ENCODE peak calls at places on chromosome 15, in five cellular contexts. F is B cell, B is suprapubic skin, N is Calu3, W is H1. R is an unnamed sample.

GRCh38 chr15:70493376-70493775 is 270.0 kb downstream of the UACA start:
- DNase-seq in F (no peak), B (no peak), N (no peak), W (no peak), R (no peak)

GRCh38 chr15:63349156-63349555 is 32.5 kb downstream of the CA12 start:
- DNase-seq in F (no peak), B (no peak), N (no peak), W (no peak), R (no peak)

GRCh38 chr15:92928351-92928750 is 28.2 kb downstream of the CHD2 start:
- DNase-seq in F (no peak), B (no peak), N (no peak), W (no peak), R (no peak)

GRCh38 chr15:47885921-47886320 is 168.6 kb downstream of the SEMA6D start:
- DNase-seq in F (no peak), B (no peak), N (no peak), W (no peak), R (no peak)

GRCh38 chr15:59696332-59696731 is 7.2 kb upstream of the BNIP2 start:
- DNase-seq in F (no peak), B (no peak), N (peak), W (no peak), R (no peak)

GRCh38 chr15:71115567-71116351 is 488 bp downstream of the THSD4 start:
- DNase-seq in F (no peak), B (no peak), N (peak), W (no peak), R (peak)

GRCh38 chr15:90067181-90067952 is 34.9 kb downstream of the IDH2 start:
- DNase-seq in F (no peak), B (no peak), N (no peak), W (no peak), R (no peak)

GRCh38 chr15:93179704-93180103 is 90.7 kb upstream of the RGMA start:
- DNase-seq in F (no peak), B (no peak), N (peak), W (no peak), R (no peak)

GRCh38 chr15:95018888-95019545 is 787.7 kb downstream of the MCTP2 start:
- DNase-seq in F (no peak), B (no peak), N (peak), W (no peak), R (no peak)

GRCh38 chr15:62672268-62672667 is 370.3 kb upstream of the TPM1 start:
- DNase-seq in F (no peak), B (no peak), N (no peak), W (no peak), R (no peak)

GRCh38 chr15:43299411-43299810 is 31.0 kb downstream of the LCMT2 start:
- DNase-seq in F (no peak), B (no peak), N (no peak), W (no peak), R (no peak)

GRCh38 chr15:39511000-39511914 is 69.6 kb upstream of the THBS1 start:
- DNase-seq in F (no peak), B (no peak), N (no peak), W (no peak), R (no peak)

GRCh38 chr15:77144492-77145070 is 73.7 kb upstream of the TSPAN3 start:
- DNase-seq in F (no peak), B (no peak), N (peak), W (no peak), R (no peak)

GRCh38 chr15:36005542-36005941 is 459.6 kb upstream of the DPH6 start:
- DNase-seq in F (no peak), B (no peak), N (no peak), W (no peak), R (no peak)

GRCh38 chr15:88348579-88349255 is 92.2 kb upstream of the NTRK3 start:
- DNase-seq in F (no peak), B (no peak), N (no peak), W (no peak), R (no peak)

GRCh38 chr15:43463542-43463941 is 29.4 kb downstream of the TP53BP1 start:
- DNase-seq in F (no peak), B (no peak), N (no peak), W (no peak), R (no peak)

GRCh38 chr15:29880886-29881285 is 58.6 kb upstream of the TJP1 start:
- DNase-seq in F (no peak), B (no peak), N (no peak), W (no peak), R (no peak)

GRCh38 chr15:64905119-64905831 is 6.4 kb upstream of the ANKDD1A start:
- DNase-seq in F (peak), B (peak), N (peak), W (peak), R (peak)

GRCh38 chr15:51375966-51376640 is 34.6 kb downstream of the GLDN start:
- DNase-seq in F (no peak), B (no peak), N (no peak), W (no peak), R (no peak)

DNA sequence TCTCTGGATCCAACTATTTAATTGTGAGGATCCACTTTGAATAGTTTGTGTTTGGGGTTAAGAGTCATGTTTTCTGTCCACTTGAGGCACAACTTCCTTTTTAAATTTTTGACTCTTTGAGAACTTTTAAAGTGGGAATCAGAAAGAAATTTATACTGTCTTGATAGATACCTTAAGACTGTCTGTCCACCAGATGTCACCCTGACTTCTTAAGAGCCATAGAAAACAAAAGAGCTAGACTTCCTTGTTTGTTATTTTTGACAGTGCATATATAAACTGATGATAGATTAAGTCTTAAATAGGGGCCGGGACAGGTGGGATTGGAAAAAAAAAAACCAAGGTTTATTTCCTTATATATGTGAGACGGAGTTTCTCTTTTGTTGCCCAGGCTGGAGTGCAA is 52.1 kb upstream of the WDR72 start:
- DNase-seq in F (no peak), B (no peak), N (no peak), W (no peak), R (no peak)
- TF ChIP-seq CTCF in F (no peak), B (no peak), N (no peak), W (peak), R (peak)

GRCh38 chr15:27983496-27983895 is 115.6 kb downstream of the OCA2 start:
- DNase-seq in F (no peak), B (no peak), N (no peak), W (no peak), R (no peak)

GRCh38 chr15:27973886-27974285 is 125.2 kb downstream of the OCA2 start:
- DNase-seq in F (no peak), B (no peak), N (no peak), W (no peak), R (no peak)

GRCh38 chr15:27977656-27978055 is 121.5 kb downstream of the OCA2 start:
- DNase-seq in F (no peak), B (no peak), N (no peak), W (no peak), R (no peak)
- TF ChIP-seq CTCF in F (no peak), B (no peak), N (no peak), W (no peak), R (no peak)

GRCh38 chr15:57762302-57762701 is 55.8 kb downstream of the POLR2M start:
- DNase-seq in F (no peak), B (no peak), N (peak), W (no peak), R (no peak)

GRCh38 chr15:57761562-57761961 is 55.0 kb downstream of the POLR2M start:
- DNase-seq in F (no peak), B (no peak), N (no peak), W (no peak), R (no peak)

GRCh38 chr15:57752840-57753239 is 46.3 kb downstream of the POLR2M start:
- DNase-seq in F (no peak), B (no peak), N (no peak), W (no peak), R (no peak)

DNA sequence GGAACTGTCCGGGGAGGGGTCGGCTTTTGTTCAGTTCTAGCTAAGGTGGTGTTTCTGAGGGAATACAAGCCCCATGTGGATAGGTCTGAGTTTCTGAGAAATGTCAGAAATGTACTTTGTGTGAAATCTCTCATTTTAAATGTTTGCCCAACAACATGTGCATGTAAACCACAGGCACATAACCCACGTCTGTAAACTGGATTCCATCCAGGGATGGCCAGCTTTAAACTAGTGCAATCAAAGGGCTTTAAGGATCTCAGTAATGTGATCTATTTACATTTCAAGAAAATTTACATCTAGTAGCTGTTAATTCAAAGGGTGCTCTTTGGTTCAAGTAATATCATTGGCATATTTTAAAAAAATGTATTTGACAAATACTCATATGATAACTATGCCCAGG is 52.0 kb downstream of the POLR2M start:
- DNase-seq in F (no peak), B (no peak), N (no peak), W (no peak), R (no peak)
- TF ChIP-seq CTCF in F (no peak), B (no peak), N (no peak), W (no peak), R (no peak)

GRCh38 chr15:85899927-85900326 is 105.2 kb upstream of the KLHL25 start:
- DNase-seq in F (no peak), B (no peak), N (no peak), W (no peak), R (no peak)

GRCh38 chr15:85892232-85892631 is 97.5 kb upstream of the KLHL25 start:
- DNase-seq in F (no peak), B (no peak), N (no peak), W (no peak), R (no peak)

GRCh38 chr15:85897207-85897817 is 102.6 kb upstream of the KLHL25 start:
- DNase-seq in F (no peak), B (no peak), N (no peak), W (no peak), R (no peak)

DNA sequence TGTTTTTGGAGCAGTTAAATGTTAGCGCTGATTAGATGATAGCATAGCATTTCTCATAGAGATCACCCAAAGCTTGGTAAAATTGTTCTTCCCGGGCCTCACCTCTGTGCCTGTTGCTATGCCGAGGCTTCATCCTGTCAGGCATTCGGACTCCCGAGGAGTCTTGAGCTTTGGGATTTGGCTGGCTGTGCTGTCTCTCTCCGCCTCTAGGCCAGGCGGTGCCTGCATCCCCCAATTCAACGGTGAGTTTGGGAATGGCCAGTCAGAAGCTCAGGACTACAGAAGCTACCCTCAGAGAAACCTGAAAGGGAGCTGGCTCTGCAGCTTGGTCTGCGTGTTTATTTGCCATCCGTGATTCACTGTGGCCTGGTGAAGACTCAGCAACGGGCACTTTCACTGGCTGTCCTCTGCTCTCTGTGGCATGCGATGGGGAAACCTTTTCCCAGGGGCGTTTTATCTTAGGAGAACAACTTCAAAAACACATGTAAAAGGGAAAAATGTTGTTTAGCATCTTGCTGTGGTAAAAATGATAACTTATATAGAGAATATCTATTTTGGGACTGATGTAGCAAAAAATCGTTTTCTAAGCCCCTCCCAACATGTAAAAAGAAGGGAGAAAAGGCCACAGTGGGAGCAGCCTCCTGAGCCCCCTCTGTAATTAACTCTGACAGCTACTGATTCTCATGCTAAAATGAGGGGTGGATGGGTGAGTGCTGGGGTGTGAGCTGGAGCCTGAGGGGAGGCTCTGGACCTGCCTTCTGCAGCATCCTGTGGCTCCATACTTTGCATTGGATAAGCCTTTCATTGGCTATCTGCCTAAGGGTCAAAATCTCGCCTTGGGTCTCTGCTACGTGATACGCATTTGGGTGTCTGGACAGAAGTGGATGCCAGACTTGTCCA is 103.3 kb upstream of the KLHL25 start:
- DNase-seq in F (no peak), B (no peak), N (no peak), W (peak), R (no peak)
- TF ChIP-seq CTCF in F (no peak), B (no peak), N (no peak), W (no peak), R (peak)

GRCh38 chr15:53974121-53974520 is 4.1 kb upstream of the UNC13C start:
- DNase-seq in F (no peak), B (no peak), N (no peak), W (no peak), R (no peak)

GRCh38 chr15:53974813-53975212 is 3.4 kb upstream of the UNC13C start:
- DNase-seq in F (no peak), B (no peak), N (no peak), W (no peak), R (no peak)

GRCh38 chr15:53978248-53978906 is at the start of gene UNC13C:
- DNase-seq in F (no peak), B (no peak), N (peak), W (peak), R (no peak)

GRCh38 chr15:53979051-53979788 is 979 bp downstream of the UNC13C start:
- DNase-seq in F (no peak), B (no peak), N (no peak), W (no peak), R (no peak)

DNA sequence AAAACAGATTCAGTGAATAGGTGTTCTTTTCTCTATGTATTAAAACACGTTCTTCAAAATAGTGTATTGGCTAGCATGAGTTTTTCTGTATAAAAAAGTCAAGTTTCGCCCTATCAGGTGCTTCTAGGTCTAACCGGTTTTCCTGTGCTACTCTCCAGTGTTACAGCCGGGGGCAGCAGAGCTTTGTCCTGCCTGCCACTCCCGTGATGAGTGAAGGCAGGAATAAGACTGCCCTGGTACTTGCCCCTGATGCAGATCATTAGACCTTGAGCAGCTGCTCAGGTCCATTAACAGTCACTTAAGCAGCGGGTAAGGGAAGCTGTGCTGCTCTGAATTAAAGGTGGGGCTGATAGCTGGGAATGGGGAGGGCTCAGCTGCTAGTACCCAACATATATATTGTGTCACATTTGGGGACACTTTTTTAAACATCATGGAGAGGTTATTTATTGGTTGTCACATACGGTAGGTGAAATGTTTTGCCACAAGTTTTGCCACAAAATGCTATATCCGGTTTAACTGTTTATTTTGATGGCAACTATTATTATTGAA is 1.3 kb upstream of the UNC13C start:
- DNase-seq in F (no peak), B (no peak), N (peak), W (no peak), R (no peak)
- TF ChIP-seq CTCF in F (no peak), B (no peak), N (peak), W (peak), R (peak)

GRCh38 chr15:74976159-74976558 is 19.2 kb upstream of the SCAMP5 start:
- DNase-seq in F (no peak), B (no peak), N (no peak), W (no peak), R (no peak)
- TF ChIP-seq CTCF in F (no peak), B (no peak), N (no peak), W (peak), R (no peak)

DNA sequence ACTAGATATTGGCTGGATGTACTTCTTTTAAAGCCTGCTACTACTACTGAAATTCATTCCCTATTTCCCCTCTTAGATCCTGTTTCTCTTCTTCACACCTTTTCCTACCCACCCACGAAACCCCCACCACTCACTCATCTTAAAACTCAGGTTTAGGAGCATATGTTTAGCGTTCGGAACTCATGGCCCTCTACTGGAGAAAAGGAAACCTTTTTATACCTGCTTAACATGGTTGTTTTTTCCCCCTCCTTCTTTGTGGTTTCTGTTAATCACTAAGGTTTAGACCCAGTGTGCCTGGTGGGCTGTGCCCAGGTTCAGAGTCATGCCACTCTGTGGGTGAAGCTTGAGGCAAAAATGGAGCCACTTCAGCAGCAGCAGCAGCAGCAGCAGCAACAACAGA is 2.6 kb downstream of the ARID3B start:
- DNase-seq in F (peak), B (no peak), N (no peak), W (no peak), R (no peak)
- TF ChIP-seq CTCF in F (peak), B (no peak), N (peak), W (peak), R (peak)

GRCh38 chr15:80823995-80824394 is 44.8 kb downstream of the CEMIP start:
- DNase-seq in F (peak), B (no peak), N (no peak), W (no peak), R (no peak)
- TF ChIP-seq CTCF in F (no peak), B (no peak), N (no peak), W (no peak), R (no peak)

GRCh38 chr15:32957219-32957618 is 237.3 kb downstream of the FMN1 start:
- DNase-seq in F (no peak), B (no peak), N (no peak), W (no peak), R (no peak)

GRCh38 chr15:32952901-32953889 is 235.4 kb downstream of the GREM1 start:
- DNase-seq in F (no peak), B (no peak), N (no peak), W (no peak), R (no peak)

GRCh38 chr15:32952062-32952461 is 234.3 kb downstream of the GREM1 start:
- DNase-seq in F (no peak), B (no peak), N (no peak), W (no peak), R (no peak)

GRCh38 chr15:32959077-32959476 is 235.4 kb downstream of the FMN1 start:
- DNase-seq in F (no peak), B (no peak), N (no peak), W (no peak), R (no peak)

GRCh38 chr15:32956006-32956405 is 238.2 kb downstream of the GREM1 start:
- DNase-seq in F (peak), B (no peak), N (peak), W (no peak), R (no peak)
- TF ChIP-seq CTCF in F (peak), B (no peak), N (no peak), W (peak), R (peak)

R was measured in type B pancreatic cell.